ENCODE peak calls at places on chromosomes 12 and 14, in six cellular contexts. H is tibial nerve; O is psoas muscle; X is IMR-90; N is ovary; B is CD8-positive, alpha-beta T cell. K is an unnamed sample. For H3K4me1, the result is how much of the 10 kb centered on the place peaks cover.

GRCh38 chr14:42950363-42950762 is 1343.7 kb downstream of the LRFN5 start:
- DNase-seq in H (no peak), O (no peak), X (no peak), N (no peak), B (no peak), K (no peak)

GRCh38 chr12:25615119-25615518 is 62.0 kb upstream of the LMNTD1 start:
- DNase-seq in H (no peak), O (no peak), X (peak), N (no peak), B (no peak), K (peak)

GRCh38 chr14:105421723-105422615 is 2.3 kb downstream of the MTA1 start:
- DNase-seq in H (no peak), O (no peak), X (no peak), N (no peak), B (no peak), K (no peak)

GRCh38 chr12:27967551-27968054 is 4.9 kb downstream of the PTHLH start:
- DNase-seq in H (no peak), O (no peak), X (peak), N (no peak), B (no peak), K (no peak)

GRCh38 chr12:101713059-101713682 is 15.7 kb downstream of the CHPT1 start:
- DNase-seq in H (peak), O (no peak), X (no peak), N (peak), B (no peak), K (no peak)

GRCh38 chr12:19775241-19775640 is 335.9 kb downstream of the AEBP2 start:
- DNase-seq in H (no peak), O (no peak), X (no peak), N (no peak), B (no peak), K (no peak)

GRCh38 chr12:72369560-72369959 is 97.4 kb downstream of the TRHDE start:
- DNase-seq in H (no peak), O (no peak), X (peak), N (no peak), B (no peak), K (no peak)

GRCh38 chr12:46242569-46242968 is 26.3 kb downstream of the SLC38A1 start:
- DNase-seq in H (no peak), O (no peak), X (no peak), N (no peak), B (no peak), K (no peak)

GRCh38 chr14:100388137-100389050 is 65.3 kb downstream of the SLC25A47 start:
- DNase-seq in H (no peak), O (no peak), X (no peak), N (no peak), B (no peak), K (no peak)

GRCh38 chr12:66065146-66065545 is 65.4 kb downstream of the LLPH start:
- DNase-seq in H (no peak), O (no peak), X (peak), N (no peak), B (no peak), K (no peak)

GRCh38 chr12:122965851-122966742 is at the start of gene ABCB9:
- DNase-seq in H (peak), O (peak), X (peak), N (peak), B (peak), K (peak)
- TF ChIP-seq CTCF in H (peak), O (no peak), X (no peak), N (no peak), B (no peak), K (no peak)

GRCh38 chr12:105223884-105224283 is 12.1 kb downstream of the APPL2 start:
- DNase-seq in H (no peak), O (no peak), X (no peak), N (no peak), B (no peak), K (no peak)
- H3K4me1 ChIP-seq in H (under half), O (under half), X (under half), N (under half), B (under half), K (under half)

DNA sequence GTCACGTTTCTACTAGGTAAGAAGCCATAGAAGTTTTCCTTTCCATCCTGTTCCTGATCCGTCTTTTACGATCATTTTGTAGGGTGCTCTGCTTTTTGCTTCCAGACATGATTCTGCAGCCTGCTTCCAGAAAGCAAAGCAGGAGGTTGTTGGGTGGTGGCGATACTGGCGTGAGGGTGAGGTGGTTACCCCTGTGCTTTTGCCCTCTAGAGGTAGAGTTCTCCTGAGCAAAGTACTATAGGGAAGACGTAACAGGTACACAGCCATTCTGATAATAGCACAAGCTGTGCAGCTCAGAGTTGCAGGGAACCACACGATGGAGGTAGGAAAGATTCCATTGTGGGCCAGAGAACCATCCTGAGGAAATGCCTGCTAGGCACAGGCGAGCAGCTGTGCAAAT is 186.0 kb downstream of the PAH start:
- DNase-seq in H (no peak), O (no peak), X (no peak), N (no peak), B (no peak), K (no peak)
- TF ChIP-seq CTCF in H (no peak), O (no peak), X (no peak), N (no peak), B (no peak), K (no peak)

GRCh38 chr14:64715628-64716412 is 11.6 kb downstream of the PLEKHG3 start:
- DNase-seq in H (no peak), O (no peak), X (no peak), N (peak), B (no peak), K (peak)

GRCh38 chr14:64717870-64718269 is 13.6 kb downstream of the PLEKHG3 start:
- DNase-seq in H (no peak), O (peak), X (peak), N (peak), B (no peak), K (no peak)

GRCh38 chr14:64713677-64714076 is 9.5 kb downstream of the PLEKHG3 start:
- DNase-seq in H (no peak), O (no peak), X (no peak), N (no peak), B (no peak), K (no peak)

GRCh38 chr14:64714432-64715025 is 10.3 kb downstream of the PLEKHG3 start:
- DNase-seq in H (no peak), O (no peak), X (no peak), N (peak), B (no peak), K (no peak)

GRCh38 chr14:64715146-64715627 is 11.0 kb downstream of the PLEKHG3 start:
- DNase-seq in H (no peak), O (no peak), X (no peak), N (peak), B (no peak), K (peak)
- H3K4me1 ChIP-seq in H (under half), O (under half), X (under half), N (under half), B (under half), K (under half)

GRCh38 chr12:125356111-125356510 is 290.9 kb downstream of the AACS start:
- DNase-seq in H (no peak), O (no peak), X (no peak), N (no peak), B (no peak), K (no peak)
- TF ChIP-seq CTCF in H (no peak), O (no peak), X (no peak), N (no peak), B (no peak), K (no peak)

GRCh38 chr12:3668479-3669165 is 84.3 kb downstream of the CRACR2A start:
- DNase-seq in H (no peak), O (no peak), X (no peak), N (no peak), B (no peak), K (no peak)
- H3K4me1 ChIP-seq in H (under half), O (under half), X (under half), N (under half), B (under half), K (under half)